ENCODE peak calls at places on chromosome 3, in seven cellular contexts. J, L, F, E, X, S and D are unnamed samples.

GRCh38 chr3:46923559-46924350 is 46.2 kb downstream of the PTH1R start:
- DNase-seq in J (peak; percentile 49), L (no peak), F (peak; percentile 60), E (no peak), X (no peak), S (no peak), D (no peak)

GRCh38 chr3:65402597-65402996 is 636.1 kb downstream of the MAGI1 start:
- DNase-seq in J (no peak), L (no peak), F (no peak), E (no peak), X (no peak), S (no peak), D (no peak)

GRCh38 chr3:141414141-141414689 is 45.9 kb downstream of the ZBTB38 start:
- DNase-seq in J (no peak), L (no peak), F (no peak), E (no peak), X (no peak), S (no peak), D (no peak)

GRCh38 chr3:106255870-106256248 is 387.0 kb upstream of the CBLB start:
- DNase-seq in J (no peak), L (no peak), F (no peak), E (no peak), X (peak; percentile 15), S (no peak), D (no peak)

GRCh38 chr3:65130782-65131181 is 443.0 kb upstream of the ADAMTS9 start:
- DNase-seq in J (no peak), L (no peak), F (no peak), E (no peak), X (no peak), S (no peak), D (no peak)

GRCh38 chr3:10169000-10169496 is 4.3 kb downstream of the IRAK2 start:
- DNase-seq in J (no peak), L (no peak), F (no peak), E (peak; percentile 31), X (no peak), S (no peak), D (no peak)

GRCh38 chr3:171976526-171976925 is 62.9 kb upstream of the FNDC3B start:
- DNase-seq in J (no peak), L (no peak), F (no peak), E (no peak), X (no peak), S (no peak), D (no peak)

GRCh38 chr3:138381950-138382715 is 33.8 kb downstream of the MRAS start:
- DNase-seq in J (peak; percentile 38), L (peak; percentile 63), F (no peak), E (peak; percentile 78), X (peak; percentile 66), S (peak; percentile 85), D (no peak)

GRCh38 chr3:76724075-76724474 is 315.8 kb upstream of the ROBO2 start:
- DNase-seq in J (no peak), L (no peak), F (no peak), E (no peak), X (no peak), S (no peak), D (no peak)

GRCh38 chr3:111482611-111483010 is 59.4 kb upstream of the CD96 start:
- DNase-seq in J (no peak), L (no peak), F (no peak), E (no peak), X (no peak), S (no peak), D (no peak)

GRCh38 chr3:34011171-34012101 is 213.0 kb downstream of the PDCD6IP start:
- DNase-seq in J (no peak), L (no peak), F (no peak), E (no peak), X (no peak), S (no peak), D (no peak)

GRCh38 chr3:138360272-138361192 is 12.2 kb downstream of the MRAS start:
- DNase-seq in J (no peak), L (no peak), F (no peak), E (no peak), X (no peak), S (peak; percentile 90), D (no peak)

GRCh38 chr3:152595975-152596832 is 238.7 kb upstream of the P2RY1 start:
- DNase-seq in J (peak; percentile 78), L (no peak), F (no peak), E (no peak), X (peak; percentile 81), S (peak; percentile 64), D (no peak)

GRCh38 chr3:4350789-4351163 is 47.6 kb downstream of the SETMAR start:
- DNase-seq in J (peak; percentile 50), L (peak; percentile 50), F (peak; percentile 75), E (no peak), X (peak; percentile 77), S (no peak), D (no peak)

GRCh38 chr3:186268616-186269448 is 93.2 kb downstream of the DGKG start:
- DNase-seq in J (no peak), L (no peak), F (no peak), E (no peak), X (no peak), S (no peak), D (no peak)

GRCh38 chr3:66314455-66314854 is 93.7 kb downstream of the SLC25A26 start:
- DNase-seq in J (no peak), L (no peak), F (no peak), E (no peak), X (no peak), S (no peak), D (no peak)

GRCh38 chr3:123285066-123285465 is 83.3 kb downstream of the SEC22A start:
- DNase-seq in J (no peak), L (peak; percentile 4), F (no peak), E (no peak), X (no peak), S (no peak), D (no peak)

GRCh38 chr3:160369784-160370183 is 29.2 kb downstream of the IFT80 start:
- DNase-seq in J (no peak), L (no peak), F (no peak), E (no peak), X (no peak), S (no peak), D (no peak)

GRCh38 chr3:89411211-89411610 is 303.8 kb downstream of the EPHA3 start:
- DNase-seq in J (no peak), L (no peak), F (no peak), E (no peak), X (no peak), S (no peak), D (no peak)

GRCh38 chr3:129597087-129597791 is 9.2 kb downstream of the PLXND1 start:
- DNase-seq in J (no peak), L (no peak), F (no peak), E (no peak), X (peak; percentile 54), S (peak; percentile 70), D (no peak)

DNA sequence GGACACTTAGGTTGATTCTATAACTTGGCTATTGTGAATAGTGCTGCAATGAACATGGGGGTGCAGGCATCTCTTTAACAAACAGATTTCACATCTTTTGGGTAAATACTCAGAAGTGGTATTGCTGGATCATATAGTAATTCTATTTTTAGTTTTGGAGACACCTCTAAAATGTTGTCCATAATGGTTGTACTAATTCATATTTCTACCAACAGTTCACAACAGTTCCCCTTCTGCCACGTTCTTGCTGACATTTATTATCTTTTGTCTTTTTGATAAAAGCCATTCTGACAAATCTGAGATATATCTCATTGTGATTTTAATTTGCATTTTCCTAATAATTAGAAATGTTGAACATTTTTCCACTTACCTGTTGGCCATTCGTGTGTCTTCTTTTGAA is 19.5 kb downstream of the CX3CR1 start:
- DNase-seq in J (no peak), L (no peak), F (no peak), E (no peak), X (no peak), S (no peak), D (no peak)
- H3K27ac ChIP-seq in J (no peak overlapping the region), L (no peak overlapping the region), F (no peak overlapping the region), E (no peak overlapping the region), X (no peak overlapping the region), S (peak overlapping the region; percentile 70), D (no peak overlapping the region)

GRCh38 chr3:193783166-193783896 is 190.3 kb downstream of the OPA1 start:
- DNase-seq in J (no peak), L (no peak), F (no peak), E (no peak), X (no peak), S (no peak), D (no peak)

GRCh38 chr3:193780371-193780770 is 187.4 kb downstream of the OPA1 start:
- DNase-seq in J (peak; percentile 16), L (no peak), F (no peak), E (no peak), X (no peak), S (no peak), D (no peak)

GRCh38 chr3:193782280-193782654 is 189.3 kb downstream of the OPA1 start:
- DNase-seq in J (peak; percentile 46), L (no peak), F (no peak), E (peak; percentile 86), X (no peak), S (no peak), D (no peak)

GRCh38 chr3:193780810-193781472 is 187.9 kb downstream of the OPA1 start:
- DNase-seq in J (peak; percentile 79), L (peak; percentile 68), F (no peak), E (peak; percentile 67), X (peak; percentile 77), S (peak; percentile 79), D (peak; percentile 92)

GRCh38 chr3:193782747-193783146 is 189.7 kb downstream of the OPA1 start:
- DNase-seq in J (no peak), L (no peak), F (no peak), E (no peak), X (no peak), S (no peak), D (no peak)
- H3K27ac ChIP-seq in J (no peak overlapping the region), L (no peak overlapping the region), F (no peak overlapping the region), E (no peak overlapping the region), X (no peak overlapping the region), S (no peak overlapping the region), D (no peak overlapping the region)

GRCh38 chr3:21750831-21751391 is at the start of gene ZNF385D:
- DNase-seq in J (peak; percentile 15), L (peak; percentile 17), F (no peak), E (peak; percentile 39), X (peak; percentile 75), S (peak; percentile 80), D (no peak)
- H3K27ac ChIP-seq in J (no peak within 1 kb of the TSS), L (no peak within 1 kb of the TSS), F (no peak within 1 kb of the TSS), E (peak within 1 kb of the TSS; percentile 73), X (peak within 1 kb of the TSS; percentile 42), S (peak within 1 kb of the TSS; percentile 78), D (peak within 1 kb of the TSS; percentile 74)

DNA sequence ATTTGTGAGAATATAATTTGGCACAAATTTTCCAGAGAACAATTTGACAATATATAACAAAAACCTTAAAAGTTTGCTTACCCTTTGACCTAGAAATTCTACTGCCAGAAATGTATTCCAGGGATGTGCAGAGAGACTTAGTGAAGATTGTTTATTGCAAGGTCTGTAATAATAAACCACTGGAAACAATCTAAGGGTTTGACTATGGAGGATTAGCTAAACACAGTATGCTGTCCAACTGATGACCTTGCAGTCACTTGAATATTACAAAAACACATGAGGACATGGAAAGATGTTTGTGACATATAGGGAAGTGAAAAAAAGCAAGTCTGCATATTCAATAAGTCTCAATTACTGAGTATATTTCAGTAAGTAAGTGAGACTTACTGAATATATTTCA is 48.1 kb upstream of the CDV3 start:
- DNase-seq in J (no peak), L (no peak), F (no peak), E (no peak), X (no peak), S (no peak), D (no peak)
- H3K27ac ChIP-seq in J (no peak overlapping the region), L (peak overlapping the region; percentile 8), F (no peak overlapping the region), E (no peak overlapping the region), X (no peak overlapping the region), S (no peak overlapping the region), D (no peak overlapping the region)